ENCODE peak calls at places on chromosomes 2 and 18, in seven cellular contexts. One of them, this sample, is unnamed.

GRCh38 chr2:199261221-199261620 is 196.5 kb downstream of the SATB2 start:
- DNase-seq in H1: no peak
- DNase-seq in H9: no peak
- DNase-seq in mesenchymal stem cell: no peak
- DNase-seq in trophoblast cell: no peak
- DNase-seq in mesendoderm: no peak
- DNase-seq in IMR-90: peak; percentile 47
- DNase-seq in this sample: no peak

GRCh38 chr2:14454102-14454676 is 178.3 kb upstream of the LRATD1 start:
- DNase-seq in trophoblast cell: peak; percentile 26
- DNase-seq in H9: no peak
- DNase-seq in H1: no peak
- DNase-seq in mesenchymal stem cell: no peak
- DNase-seq in IMR-90: no peak
- DNase-seq in mesendoderm: peak; percentile 11
- DNase-seq in this sample: no peak

GRCh38 chr2:132438650-132439030 is 22.0 kb downstream of the GPR39 start:
- DNase-seq in H1: no peak
- DNase-seq in trophoblast cell: peak; percentile 59
- DNase-seq in mesendoderm: peak; percentile 58
- DNase-seq in H9: no peak
- DNase-seq in mesenchymal stem cell: peak; percentile 99
- DNase-seq in IMR-90: peak; percentile 97
- DNase-seq in this sample: no peak

GRCh38 chr18:49021433-49022129 is 70.8 kb upstream of the SMAD7 start:
- DNase-seq in trophoblast cell: peak; percentile 84
- DNase-seq in H1: peak; percentile 64
- DNase-seq in mesenchymal stem cell: peak; percentile 26
- DNase-seq in H9: peak; percentile 95
- DNase-seq in IMR-90: peak; percentile 33
- DNase-seq in mesendoderm: peak; percentile 98
- DNase-seq in this sample: no peak

GRCh38 chr18:63322908-63323634 is 3.5 kb upstream of the BCL2 start:
- DNase-seq in H9: peak; percentile 42
- DNase-seq in IMR-90: peak; percentile 73
- DNase-seq in trophoblast cell: peak; percentile 85
- DNase-seq in mesenchymal stem cell: peak; percentile 73
- DNase-seq in H1: no peak
- DNase-seq in mesendoderm: peak; percentile 72
- DNase-seq in this sample: no peak

GRCh38 chr2:47088371-47089082 is 66.6 kb downstream of the STPG4 start:
- DNase-seq in H9: peak; percentile 52
- DNase-seq in mesendoderm: peak; percentile 91
- DNase-seq in trophoblast cell: no peak
- DNase-seq in IMR-90: peak; percentile 56
- DNase-seq in mesenchymal stem cell: peak; percentile 65
- DNase-seq in H1: no peak
- DNase-seq in this sample: no peak

GRCh38 chr2:135473567-135473966 is 57.5 kb downstream of the ZRANB3 start:
- DNase-seq in mesendoderm: peak; percentile 45
- DNase-seq in trophoblast cell: peak; percentile 17
- DNase-seq in H9: no peak
- DNase-seq in H1: no peak
- DNase-seq in mesenchymal stem cell: peak; percentile 41
- DNase-seq in IMR-90: peak; percentile 8
- DNase-seq in this sample: no peak

GRCh38 chr18:23207994-23208393 is 72.7 kb downstream of the CABLES1 start:
- DNase-seq in H1: no peak
- DNase-seq in H9: no peak
- DNase-seq in IMR-90: no peak
- DNase-seq in mesendoderm: no peak
- DNase-seq in trophoblast cell: no peak
- DNase-seq in mesenchymal stem cell: no peak
- DNase-seq in this sample: no peak

GRCh38 chr2:241376808-241377207 is 20.7 kb downstream of the FARP2 start:
- DNase-seq in H1: no peak
- DNase-seq in IMR-90: no peak
- DNase-seq in trophoblast cell: no peak
- DNase-seq in mesendoderm: no peak
- DNase-seq in mesenchymal stem cell: no peak
- DNase-seq in H9: no peak
- DNase-seq in this sample: no peak

GRCh38 chr18:57776767-57777166 is 26.3 kb downstream of the ATP8B1 start:
- DNase-seq in IMR-90: no peak
- DNase-seq in H1: no peak
- DNase-seq in trophoblast cell: peak; percentile 44
- DNase-seq in H9: no peak
- DNase-seq in mesendoderm: peak; percentile 54
- DNase-seq in mesenchymal stem cell: peak; percentile 86
- DNase-seq in this sample: no peak

GRCh38 chr18:57772387-57772799 is 30.7 kb downstream of the ATP8B1 start:
- DNase-seq in IMR-90: no peak
- DNase-seq in mesendoderm: no peak
- DNase-seq in trophoblast cell: peak; percentile 98
- DNase-seq in H9: no peak
- DNase-seq in H1: no peak
- DNase-seq in mesenchymal stem cell: no peak
- DNase-seq in this sample: no peak

GRCh38 chr18:57771626-57772025 is 31.5 kb downstream of the ATP8B1 start:
- DNase-seq in mesendoderm: no peak
- DNase-seq in trophoblast cell: peak; percentile 92
- DNase-seq in H9: no peak
- DNase-seq in H1: no peak
- DNase-seq in mesenchymal stem cell: no peak
- DNase-seq in IMR-90: no peak
- DNase-seq in this sample: no peak

GRCh38 chr18:57776354-57776753 is 26.8 kb downstream of the ATP8B1 start:
- DNase-seq in mesenchymal stem cell: no peak
- DNase-seq in trophoblast cell: no peak
- DNase-seq in H9: no peak
- DNase-seq in IMR-90: no peak
- DNase-seq in mesendoderm: no peak
- DNase-seq in H1: no peak
- DNase-seq in this sample: no peak

DNA sequence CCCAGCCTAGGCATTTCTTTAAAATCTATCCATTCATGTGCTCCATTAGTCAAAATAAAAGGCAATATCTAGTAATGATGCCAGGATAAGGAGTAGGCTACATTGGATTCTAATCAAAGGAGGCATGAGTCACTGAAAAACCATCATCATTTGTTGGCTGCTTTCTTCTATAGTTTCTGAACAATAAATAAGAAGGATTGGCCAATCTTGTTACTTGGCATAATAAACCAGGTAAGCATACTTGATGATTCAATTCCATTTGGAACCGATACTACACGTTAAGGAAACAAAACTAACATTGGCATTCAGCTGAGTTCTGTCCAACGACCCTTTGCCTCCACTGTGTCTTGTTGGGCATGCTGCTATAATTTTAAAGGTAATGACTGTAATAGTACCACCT is 27.2 kb downstream of the ATP8B1 start:
- DNase-seq in trophoblast cell: no peak
- DNase-seq in mesendoderm: no peak
- DNase-seq in H9: no peak
- DNase-seq in H1: no peak
- DNase-seq in mesenchymal stem cell: no peak
- DNase-seq in IMR-90: peak; percentile 53
- DNase-seq in this sample: no peak
- H3K27ac ChIP-seq in trophoblast cell: no peak overlapping the region
- H3K27ac ChIP-seq in mesendoderm: no peak overlapping the region
- H3K27ac ChIP-seq in H9: no peak overlapping the region
- H3K27ac ChIP-seq in H1: no peak overlapping the region
- H3K27ac ChIP-seq in mesenchymal stem cell: no peak overlapping the region
- H3K27ac ChIP-seq in IMR-90: no peak overlapping the region
- H3K27ac ChIP-seq in this sample: no peak overlapping the region

GRCh38 chr18:74577019-74577418 is 20.7 kb upstream of the ZNF407 start:
- DNase-seq in H9: no peak
- DNase-seq in mesenchymal stem cell: no peak
- DNase-seq in H1: no peak
- DNase-seq in IMR-90: no peak
- DNase-seq in mesendoderm: no peak
- DNase-seq in trophoblast cell: no peak
- DNase-seq in this sample: no peak

GRCh38 chr18:74582642-74583041 is 15.0 kb upstream of the ZNF407 start:
- DNase-seq in H1: no peak
- DNase-seq in H9: no peak
- DNase-seq in IMR-90: no peak
- DNase-seq in mesenchymal stem cell: no peak
- DNase-seq in trophoblast cell: no peak
- DNase-seq in mesendoderm: no peak
- DNase-seq in this sample: no peak

GRCh38 chr18:74574916-74575315 is 22.8 kb upstream of the ZNF407 start:
- DNase-seq in IMR-90: no peak
- DNase-seq in mesenchymal stem cell: no peak
- DNase-seq in H1: no peak
- DNase-seq in H9: no peak
- DNase-seq in mesendoderm: no peak
- DNase-seq in trophoblast cell: no peak
- DNase-seq in this sample: no peak

DNA sequence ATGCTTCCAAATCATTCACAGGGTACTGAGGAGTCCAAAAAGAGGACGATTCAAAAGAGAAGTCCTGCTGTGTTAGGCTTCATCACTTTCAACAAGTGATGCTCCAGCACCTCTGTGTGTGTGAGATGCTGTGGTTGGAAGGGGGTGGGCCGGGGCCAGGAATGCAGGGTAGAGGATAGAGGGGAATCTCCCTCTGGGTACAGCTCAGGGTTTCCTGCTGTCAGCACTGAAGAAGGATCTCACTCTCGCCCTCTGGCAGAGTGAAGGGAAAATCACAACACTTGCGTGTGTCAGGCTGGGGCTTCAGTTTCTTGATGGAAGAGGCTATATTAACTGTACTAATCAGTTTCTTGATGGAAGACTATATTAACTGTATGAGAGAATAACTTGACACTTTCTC is 18.0 kb upstream of the ZNF407 start:
- DNase-seq in mesenchymal stem cell: no peak
- DNase-seq in IMR-90: no peak
- DNase-seq in H9: peak; percentile 47
- DNase-seq in mesendoderm: peak; percentile 72
- DNase-seq in trophoblast cell: no peak
- DNase-seq in H1: no peak
- DNase-seq in this sample: no peak
- H3K18ac ChIP-seq in mesenchymal stem cell: no peak overlapping the region
- H3K18ac ChIP-seq in IMR-90: no peak overlapping the region
- H3K18ac ChIP-seq in H9: no peak overlapping the region
- H3K18ac ChIP-seq in mesendoderm: no peak overlapping the region
- H3K18ac ChIP-seq in trophoblast cell: no peak overlapping the region
- H3K18ac ChIP-seq in H1: no peak overlapping the region
- H3K18ac ChIP-seq in this sample: no peak overlapping the region

GRCh38 chr18:36629836-36630235 is 199.0 kb downstream of the TPGS2 start:
- DNase-seq in IMR-90: no peak
- DNase-seq in H9: no peak
- DNase-seq in H1: no peak
- DNase-seq in mesenchymal stem cell: no peak
- DNase-seq in mesendoderm: no peak
- DNase-seq in trophoblast cell: peak; percentile 75
- DNase-seq in this sample: no peak

GRCh38 chr18:36633961-36634412 is 194.8 kb downstream of the TPGS2 start:
- DNase-seq in H9: no peak
- DNase-seq in IMR-90: no peak
- DNase-seq in mesenchymal stem cell: no peak
- DNase-seq in H1: no peak
- DNase-seq in trophoblast cell: peak; percentile 82
- DNase-seq in mesendoderm: no peak
- DNase-seq in this sample: no peak

GRCh38 chr18:36628435-36629094 is 200.2 kb downstream of the TPGS2 start:
- DNase-seq in IMR-90: peak; percentile 87
- DNase-seq in mesenchymal stem cell: peak; percentile 85
- DNase-seq in H9: no peak
- DNase-seq in H1: no peak
- DNase-seq in trophoblast cell: peak; percentile 82
- DNase-seq in mesendoderm: no peak
- DNase-seq in this sample: no peak

GRCh38 chr18:36629095-36629604 is 199.7 kb downstream of the TPGS2 start:
- DNase-seq in trophoblast cell: no peak
- DNase-seq in H1: no peak
- DNase-seq in mesenchymal stem cell: no peak
- DNase-seq in mesendoderm: no peak
- DNase-seq in H9: no peak
- DNase-seq in IMR-90: no peak
- DNase-seq in this sample: no peak

DNA sequence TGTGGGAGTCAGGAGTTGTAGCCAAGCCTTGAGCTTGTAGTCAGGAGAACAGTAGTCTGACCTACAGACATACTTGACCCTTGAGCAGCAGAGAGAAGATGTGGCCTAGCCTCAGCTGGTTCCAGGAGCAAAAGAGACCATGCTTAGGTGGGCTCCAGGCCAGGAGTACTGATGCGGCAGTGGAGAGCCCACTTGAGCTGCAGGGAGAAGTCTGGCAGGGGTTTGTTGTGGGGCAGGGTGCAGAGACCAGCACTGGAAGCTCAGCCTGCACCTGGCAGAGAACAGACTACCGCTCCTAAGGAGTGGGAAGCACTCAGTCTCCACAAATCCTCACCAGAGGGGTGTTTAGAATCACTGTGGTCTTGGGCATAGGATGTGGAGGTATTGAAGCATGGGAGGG is 197.9 kb downstream of the TPGS2 start:
- DNase-seq in H9: no peak
- DNase-seq in mesendoderm: no peak
- DNase-seq in mesenchymal stem cell: no peak
- DNase-seq in trophoblast cell: no peak
- DNase-seq in H1: no peak
- DNase-seq in IMR-90: no peak
- DNase-seq in this sample: no peak
- H3K27ac ChIP-seq in H9: no peak overlapping the region
- H3K27ac ChIP-seq in mesendoderm: no peak overlapping the region
- H3K27ac ChIP-seq in mesenchymal stem cell: no peak overlapping the region
- H3K27ac ChIP-seq in trophoblast cell: no peak overlapping the region
- H3K27ac ChIP-seq in H1: no peak overlapping the region
- H3K27ac ChIP-seq in IMR-90: no peak overlapping the region
- H3K27ac ChIP-seq in this sample: no peak overlapping the region

GRCh38 chr18:12779043-12779442 is 76.2 kb downstream of the PSMG2 start:
- DNase-seq in mesenchymal stem cell: no peak
- DNase-seq in H9: no peak
- DNase-seq in trophoblast cell: peak; percentile 37
- DNase-seq in IMR-90: no peak
- DNase-seq in H1: no peak
- DNase-seq in mesendoderm: peak; percentile 19
- DNase-seq in this sample: no peak

GRCh38 chr18:12777543-12777942 is 74.7 kb downstream of the PSMG2 start:
- DNase-seq in mesendoderm: no peak
- DNase-seq in mesenchymal stem cell: peak; percentile 18
- DNase-seq in IMR-90: no peak
- DNase-seq in H9: no peak
- DNase-seq in H1: no peak
- DNase-seq in trophoblast cell: peak; percentile 6
- DNase-seq in this sample: no peak

GRCh38 chr18:12774982-12775381 is 72.1 kb downstream of the PSMG2 start:
- DNase-seq in IMR-90: no peak
- DNase-seq in mesendoderm: peak; percentile 51
- DNase-seq in H9: no peak
- DNase-seq in trophoblast cell: no peak
- DNase-seq in H1: no peak
- DNase-seq in mesenchymal stem cell: no peak
- DNase-seq in this sample: no peak

GRCh38 chr18:12779456-12779855 is 76.6 kb downstream of the PSMG2 start:
- DNase-seq in trophoblast cell: peak; percentile 15
- DNase-seq in H1: no peak
- DNase-seq in IMR-90: no peak
- DNase-seq in mesenchymal stem cell: no peak
- DNase-seq in mesendoderm: no peak
- DNase-seq in H9: no peak
- DNase-seq in this sample: no peak

GRCh38 chr18:12776821-12777471 is 74.1 kb downstream of the PSMG2 start:
- DNase-seq in H9: peak; percentile 63
- DNase-seq in IMR-90: no peak
- DNase-seq in mesendoderm: peak; percentile 14
- DNase-seq in H1: no peak
- DNase-seq in trophoblast cell: no peak
- DNase-seq in mesenchymal stem cell: no peak
- DNase-seq in this sample: no peak
- H3K18ac ChIP-seq in H9: no peak overlapping the region
- H3K18ac ChIP-seq in IMR-90: no peak overlapping the region
- H3K18ac ChIP-seq in mesendoderm: no peak overlapping the region
- H3K18ac ChIP-seq in H1: no peak overlapping the region
- H3K18ac ChIP-seq in trophoblast cell: no peak overlapping the region
- H3K18ac ChIP-seq in mesenchymal stem cell: no peak overlapping the region
- H3K18ac ChIP-seq in this sample: peak overlapping the region; percentile 81